ENCODE peak calls at places on chromosome 19, in six cellular contexts. K is MV-4-11; D is NCI-H1048; Z is nephron progenitor cell; H is activated CD8-positive, alpha-beta memory T cell treated with anti-CD3 and anti-CD28 coated beads, Interleukin-2, amount 50 U/mL, for 4 hours; C is naive B cell. O is an unnamed sample.

GRCh38 chr19:45902651-45903625 is 525 bp upstream of the MYPOP start:
- DNase-seq in K (peak), D (peak), H (peak), C (peak), Z (peak), O (peak)

GRCh38 chr19:45901432-45901903 is 945 bp downstream of the MYPOP start:
- DNase-seq in H (peak), D (no peak), Z (peak), C (no peak), K (peak), O (peak)

GRCh38 chr19:44255705-44256411 is 3.8 kb upstream of the ZNF233 start:
- DNase-seq in C (no peak), K (no peak), H (no peak), Z (no peak), D (no peak), O (no peak)

GRCh38 chr19:41341669-41342490 is 11.8 kb downstream of the TGFB1 start:
- DNase-seq in D (no peak), Z (no peak), K (no peak), H (no peak), C (no peak), O (no peak)

GRCh38 chr19:14413765-14414171 is 5.4 kb downstream of the DDX39A start:
- DNase-seq in C (no peak), Z (no peak), K (no peak), H (no peak), D (no peak), O (no peak)

GRCh38 chr19:33868821-33869412 is 72.2 kb downstream of the KCTD15 start:
- DNase-seq in C (no peak), H (no peak), D (no peak), Z (peak), K (no peak), O (no peak)

GRCh38 chr19:4972509-4973230 is 3.8 kb downstream of the KDM4B start:
- DNase-seq in K (no peak), H (no peak), C (no peak), D (no peak), Z (no peak), O (no peak)

GRCh38 chr19:51531349-51532315 is at the start of gene SIGLEC6:
- DNase-seq in K (peak), Z (no peak), C (peak), H (no peak), D (no peak), O (peak)

GRCh38 chr19:30648321-30648720 is 276.1 kb downstream of the ZNF536 start:
- DNase-seq in K (no peak), Z (no peak), C (no peak), H (no peak), D (no peak), O (no peak)

GRCh38 chr19:662207-662961 is 630 bp downstream of the RNF126 start:
- DNase-seq in H (peak), C (peak), Z (peak), D (no peak), K (peak), O (peak)

GRCh38 chr19:48933382-48933932 is at the start of gene DHDH:
- DNase-seq in Z (peak), H (peak), C (peak), K (peak), D (peak), O (peak)

GRCh38 chr19:51090471-51090870 is 7.8 kb upstream of the KLK14 start:
- DNase-seq in K (no peak), C (no peak), Z (no peak), D (no peak), H (no peak), O (no peak)

GRCh38 chr19:45467456-45468158 is at the start of gene FOSB:
- DNase-seq in K (peak), C (peak), H (peak), Z (peak), D (peak), O (peak)